ENCODE peak calls at places on chromosome 6, in four cellular contexts. One of them, this sample, is unnamed.

GRCh38 chr6:225121-225721 is 67.1 kb upstream of the DUSP22 start:
- DNase-seq in GM12878: peak; percentile 72
- DNase-seq in K562: no peak
- DNase-seq in HepG2: no peak
- DNase-seq in this sample: no peak

GRCh38 chr6:159691133-159691962 is 1.7 kb downstream of the SOD2 start:
- DNase-seq in GM12878: peak; percentile 47
- DNase-seq in K562: peak; percentile 56
- DNase-seq in HepG2: peak; percentile 93
- DNase-seq in this sample: peak; percentile 45

GRCh38 chr6:150936021-150936555 is 70.6 kb downstream of the MTHFD1L start:
- DNase-seq in GM12878: no peak
- DNase-seq in K562: no peak
- DNase-seq in HepG2: no peak
- DNase-seq in this sample: no peak

GRCh38 chr6:37647765-37648085 is 50.0 kb downstream of the MDGA1 start:
- DNase-seq in GM12878: no peak
- DNase-seq in K562: no peak
- DNase-seq in HepG2: no peak
- DNase-seq in this sample: no peak

GRCh38 chr6:85945454-85946185 is 302.9 kb upstream of the SYNCRIP start:
- DNase-seq in GM12878: no peak
- DNase-seq in K562: no peak
- DNase-seq in HepG2: no peak
- DNase-seq in this sample: no peak

GRCh38 chr6:160261991-160262718 is 3.5 kb upstream of the SLC22A2 start:
- DNase-seq in GM12878: no peak
- DNase-seq in K562: peak; percentile 70
- DNase-seq in HepG2: peak; percentile 45
- DNase-seq in this sample: peak; percentile 56

GRCh38 chr6:151121900-151122299 is 117.9 kb upstream of the AKAP12 start:
- DNase-seq in GM12878: no peak
- DNase-seq in K562: no peak
- DNase-seq in HepG2: no peak
- DNase-seq in this sample: no peak

GRCh38 chr6:161273356-161273751 is 507 bp downstream of the AGPAT4 start:
- DNase-seq in GM12878: no peak
- DNase-seq in K562: peak; percentile 54
- DNase-seq in HepG2: no peak
- DNase-seq in this sample: no peak

GRCh38 chr6:163588211-163588919 is 173.8 kb downstream of the QKI start:
- DNase-seq in GM12878: no peak
- DNase-seq in K562: no peak
- DNase-seq in HepG2: no peak
- DNase-seq in this sample: no peak

GRCh38 chr6:78611886-78612480 is 255.4 kb upstream of the IRAK1BP1 start:
- DNase-seq in GM12878: no peak
- DNase-seq in K562: peak; percentile 26
- DNase-seq in HepG2: peak; percentile 1
- DNase-seq in this sample: peak; percentile 8

GRCh38 chr6:88220493-88220892 is 54.3 kb upstream of the CNR1 start:
- DNase-seq in GM12878: no peak
- DNase-seq in K562: peak; percentile 8
- DNase-seq in HepG2: peak; percentile 2
- DNase-seq in this sample: peak; percentile 17

GRCh38 chr6:116406678-116407345 is 36.1 kb downstream of the DSE start:
- DNase-seq in GM12878: no peak
- DNase-seq in K562: no peak
- DNase-seq in HepG2: no peak
- DNase-seq in this sample: no peak

GRCh38 chr6:31096215-31096614 is 16.2 kb downstream of the C6orf15 start:
- DNase-seq in GM12878: no peak
- DNase-seq in K562: no peak
- DNase-seq in HepG2: no peak
- DNase-seq in this sample: no peak

GRCh38 chr6:168050861-168051586 is 28.0 kb downstream of the FRMD1 start:
- DNase-seq in GM12878: no peak
- DNase-seq in K562: no peak
- DNase-seq in HepG2: no peak
- DNase-seq in this sample: peak; percentile 55

GRCh38 chr6:139820191-139820590 is 445.7 kb upstream of the CITED2 start:
- DNase-seq in GM12878: no peak
- DNase-seq in K562: no peak
- DNase-seq in HepG2: no peak
- DNase-seq in this sample: no peak

GRCh38 chr6:11358904-11359840 is 126.7 kb upstream of the NEDD9 start:
- DNase-seq in GM12878: no peak
- DNase-seq in K562: no peak
- DNase-seq in HepG2: peak; percentile 93
- DNase-seq in this sample: no peak

GRCh38 chr6:136677822-136678221 is 114.5 kb downstream of the MAP3K5 start:
- DNase-seq in GM12878: no peak
- DNase-seq in K562: no peak
- DNase-seq in HepG2: no peak
- DNase-seq in this sample: no peak
- TF ChIP-seq FOXK2 in GM12878: no peak
- TF ChIP-seq FOXK2 in K562: no peak
- TF ChIP-seq FOXK2 in HepG2: no peak
- TF ChIP-seq FOXK2 in this sample: no peak

GRCh38 chr6:72864236-72864635 is 242.4 kb downstream of the KCNQ5 start:
- DNase-seq in GM12878: no peak
- DNase-seq in K562: no peak
- DNase-seq in HepG2: no peak
- DNase-seq in this sample: no peak

GRCh38 chr6:72863106-72863505 is 241.2 kb downstream of the KCNQ5 start:
- DNase-seq in GM12878: no peak
- DNase-seq in K562: no peak
- DNase-seq in HepG2: no peak
- DNase-seq in this sample: no peak

GRCh38 chr6:72861935-72862432 is 240.1 kb downstream of the KCNQ5 start:
- DNase-seq in GM12878: peak; percentile 13
- DNase-seq in K562: no peak
- DNase-seq in HepG2: no peak
- DNase-seq in this sample: no peak

GRCh38 chr6:72865467-72865866 is 243.6 kb downstream of the KCNQ5 start:
- DNase-seq in GM12878: no peak
- DNase-seq in K562: no peak
- DNase-seq in HepG2: no peak
- DNase-seq in this sample: no peak

DNA sequence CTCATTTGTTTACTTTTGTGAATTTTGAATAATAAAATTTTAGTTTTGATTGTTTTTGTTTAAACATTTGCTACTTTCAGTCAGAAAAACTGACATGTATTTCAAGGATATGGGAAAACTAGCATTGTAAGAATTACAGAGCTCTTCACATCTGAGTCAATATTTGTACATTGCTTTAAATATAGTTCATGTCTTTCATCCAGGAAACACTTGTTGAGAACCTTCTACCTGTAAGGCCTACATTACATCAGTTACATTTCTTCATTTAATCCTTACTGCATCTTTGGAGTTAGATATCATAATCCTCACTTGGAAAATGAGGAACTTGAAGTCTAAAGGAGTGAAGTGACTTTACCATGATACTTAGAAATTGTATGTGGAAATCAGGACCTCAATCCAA is 242.9 kb downstream of the KCNQ5 start:
- DNase-seq in GM12878: no peak
- DNase-seq in K562: no peak
- DNase-seq in HepG2: no peak
- DNase-seq in this sample: no peak
- TF ChIP-seq FOXK2 in GM12878: no peak
- TF ChIP-seq FOXK2 in K562: no peak
- TF ChIP-seq FOXK2 in HepG2: no peak
- TF ChIP-seq FOXK2 in this sample: no peak

GRCh38 chr6:69571234-69571633 is 225.6 kb downstream of the LMBRD1 start:
- DNase-seq in GM12878: no peak
- DNase-seq in K562: no peak
- DNase-seq in HepG2: no peak
- DNase-seq in this sample: no peak
- TF ChIP-seq FOXK2 in GM12878: no peak
- TF ChIP-seq FOXK2 in K562: no peak
- TF ChIP-seq FOXK2 in HepG2: no peak
- TF ChIP-seq FOXK2 in this sample: no peak

GRCh38 chr6:15628499-15629131 is 34.2 kb downstream of the DTNBP1 start:
- DNase-seq in GM12878: no peak
- DNase-seq in K562: peak; percentile 70
- DNase-seq in HepG2: no peak
- DNase-seq in this sample: no peak
- TF ChIP-seq FOXK2 in GM12878: no peak
- TF ChIP-seq FOXK2 in K562: no peak
- TF ChIP-seq FOXK2 in HepG2: no peak
- TF ChIP-seq FOXK2 in this sample: no peak